ENCODE peak calls at places on chromosomes 16 and 17, in six cellular contexts. O is Kasumi-1; C is iPS DF 6.9; K is T1000; V is CD4-positive, CD25-positive, alpha-beta regulatory T cell; P is esophagus muscularis mucosa. T is an unnamed sample.

GRCh38 chr16:13453325-13453724 is 466.6 kb upstream of the ERCC4 start:
- DNase-seq in O (no peak), C (no peak), K (no peak), V (no peak), P (no peak), T (no peak)

GRCh38 chr16:1972490-1972877 is 631 bp downstream of the TBL3 start:
- DNase-seq in O (no peak), C (no peak), K (no peak), V (no peak), P (no peak), T (no peak)

GRCh38 chr17:31792007-31792585 is 66.9 kb downstream of the COPRS start:
- DNase-seq in O (peak; percentile 78), C (no peak), K (no peak), V (no peak), P (no peak), T (no peak)

GRCh38 chr16:15041260-15042011 is 14.4 kb downstream of the NTAN1 start:
- DNase-seq in O (peak; percentile 15), C (no peak), K (no peak), V (no peak), P (peak; percentile 94), T (no peak)

GRCh38 chr17:29722411-29723198 is 99.9 kb upstream of the CORO6 start:
- DNase-seq in O (peak; percentile 97), C (no peak), K (no peak), V (peak; percentile 67), P (peak; percentile 92), T (peak; percentile 89)

GRCh38 chr17:50571681-50572080 is 11.2 kb downstream of the CACNA1G start:
- DNase-seq in O (no peak), C (no peak), K (no peak), V (no peak), P (no peak), T (no peak)

GRCh38 chr17:35003778-35004177 is 23.5 kb downstream of the LIG3 start:
- DNase-seq in O (no peak), C (no peak), K (no peak), V (no peak), P (no peak), T (no peak)

GRCh38 chr16:70688266-70688742 is 2.5 kb upstream of the MTSS2 start:
- DNase-seq in O (no peak), C (no peak), K (no peak), V (no peak), P (no peak), T (no peak)